ENCODE peak calls at places on chromosomes 13 and 19, in six cellular contexts. R is colonic mucosa; V is B cell; K is left lung; Y is dorsolateral prefrontal cortex; T is CD8-positive, alpha-beta T cell. W is an unnamed sample.

GRCh38 chr13:43227721-43228120 is 204.3 kb downstream of the DNAJC15 start:
- DNase-seq in Y (peak; percentile 51), K (no peak), R (no peak), V (no peak), T (no peak), W (no peak)

GRCh38 chr13:72437458-72437857 is 290.0 kb downstream of the MZT1 start:
- DNase-seq in K (no peak), R (no peak), V (no peak), T (no peak), Y (no peak), W (no peak)

GRCh38 chr19:37951816-37952210 is 44.8 kb downstream of the SIPA1L3 start:
- DNase-seq in K (no peak), Y (no peak), V (no peak), T (no peak), R (no peak), W (no peak)

GRCh38 chr13:112346173-112346898 is 29.8 kb upstream of the SPACA7 start:
- DNase-seq in T (no peak), V (no peak), Y (peak; percentile 12), K (no peak), R (no peak), W (no peak)

GRCh38 chr13:77896536-77896935 is 22.1 kb downstream of the EDNRB start:
- DNase-seq in V (no peak), T (no peak), R (no peak), K (no peak), Y (no peak), W (no peak)

GRCh38 chr19:30228113-30228725 is 144.0 kb upstream of the ZNF536 start:
- DNase-seq in R (no peak), T (no peak), V (no peak), K (no peak), Y (no peak), W (no peak)

GRCh38 chr13:95083758-95084157 is 217.5 kb downstream of the ABCC4 start:
- DNase-seq in K (no peak), R (no peak), T (no peak), V (no peak), Y (no peak), W (no peak)

GRCh38 chr19:2631213-2631821 is 71.2 kb downstream of the GNG7 start:
- DNase-seq in R (no peak), K (no peak), Y (no peak), T (no peak), V (no peak), W (no peak)

GRCh38 chr19:50377051-50377441 is 789 bp downstream of the NR1H2 start:
- DNase-seq in R (peak; percentile 65), Y (no peak), K (no peak), V (peak; percentile 46), T (peak; percentile 61), W (no peak)

GRCh38 chr13:36915106-36915505 is 4.9 kb downstream of the SMAD9 start:
- DNase-seq in K (no peak), T (no peak), Y (no peak), V (no peak), R (no peak), W (no peak)

GRCh38 chr13:29566206-29566605 is 29.3 kb downstream of the SLC7A1 start:
- DNase-seq in Y (no peak), T (no peak), K (no peak), R (no peak), V (no peak), W (no peak)

GRCh38 chr13:53138369-53139036 is 109.9 kb downstream of the OLFM4 start:
- DNase-seq in Y (no peak), R (no peak), T (no peak), V (no peak), K (no peak), W (no peak)

GRCh38 chr13:19864018-19864338 is 529 bp upstream of the ZMYM5 start:
- DNase-seq in T (peak; percentile 83), Y (no peak), K (no peak), R (peak; percentile 72), V (peak; percentile 72), W (peak; percentile 71)

GRCh38 chr19:34994643-34995471 is 5.3 kb upstream of the GRAMD1A start:
- DNase-seq in R (peak; percentile 86), T (no peak), K (peak; percentile 79), V (no peak), Y (no peak), W (no peak)

GRCh38 chr19:45280471-45280961 is 29.4 kb downstream of the MARK4 start:
- DNase-seq in T (no peak), Y (no peak), R (no peak), K (no peak), V (no peak), W (peak; percentile 27)

GRCh38 chr19:2739602-2740313 is at the start of gene SLC39A3:
- DNase-seq in K (peak; percentile 94), V (peak; percentile 99), R (peak; percentile 100), Y (peak; percentile 98), T (peak; percentile 99), W (peak; percentile 100)

GRCh38 chr19:56105090-56105701 is 15.9 kb downstream of the ZNF787 start:
- DNase-seq in R (peak; percentile 92), Y (peak; percentile 73), T (peak; percentile 67), V (peak; percentile 62), K (peak; percentile 93), W (peak; percentile 68)
- TF ChIP-seq CTCF in R (peak; percentile 69), Y (peak; percentile 60), T (peak; percentile 68), V (peak; percentile 74), K (peak; percentile 75), W (peak; percentile 77)

GRCh38 chr19:51830263-51830662 is 35.3 kb downstream of the FPR3 start:
- DNase-seq in R (no peak), K (no peak), Y (no peak), V (no peak), T (no peak), W (no peak)
- TF ChIP-seq CTCF in R (no peak), K (peak; percentile 48), Y (peak; percentile 23), V (no peak), T (no peak), W (no peak)

DNA sequence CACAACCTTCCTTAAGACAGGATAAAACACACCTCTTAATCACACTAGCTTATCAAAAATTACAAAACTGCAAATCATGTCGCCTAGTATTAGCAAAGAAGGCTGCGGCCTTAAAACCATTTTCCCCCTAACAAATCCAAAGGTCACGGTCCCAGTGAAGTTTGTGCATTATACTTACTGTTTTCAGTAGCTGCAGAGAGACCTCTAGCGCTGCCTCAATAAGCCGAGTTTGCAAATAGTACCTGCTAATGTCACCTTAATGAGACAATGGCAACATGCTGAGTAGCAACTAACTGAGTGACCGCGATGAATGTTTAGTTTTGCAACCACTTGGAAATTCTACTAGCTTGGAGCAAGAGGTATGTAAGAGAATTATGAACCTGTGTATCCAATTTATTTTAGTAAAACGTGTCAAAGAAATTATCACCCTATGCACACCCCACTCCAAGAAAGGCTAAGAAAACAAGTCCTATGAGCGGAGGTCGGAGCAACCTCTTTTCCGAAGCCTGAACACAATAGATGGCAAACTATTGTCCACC is 1.2 kb downstream of the KPNA3 start:
- DNase-seq in V (peak; percentile 43), K (no peak), Y (no peak), R (peak; percentile 58), T (no peak), W (peak; percentile 50)
- TF ChIP-seq CTCF in V (no peak), K (no peak), Y (no peak), R (no peak), T (no peak), W (peak; percentile 30)

GRCh38 chr19:58408152-58409009 is at the start of gene ZNF584:
- DNase-seq in R (peak; percentile 97), K (peak; percentile 98), V (peak; percentile 96), Y (peak; percentile 98), T (peak; percentile 94), W (peak; percentile 97)
- TF ChIP-seq CTCF in R (no peak), K (no peak), V (no peak), Y (peak; percentile 17), T (no peak), W (no peak)

DNA sequence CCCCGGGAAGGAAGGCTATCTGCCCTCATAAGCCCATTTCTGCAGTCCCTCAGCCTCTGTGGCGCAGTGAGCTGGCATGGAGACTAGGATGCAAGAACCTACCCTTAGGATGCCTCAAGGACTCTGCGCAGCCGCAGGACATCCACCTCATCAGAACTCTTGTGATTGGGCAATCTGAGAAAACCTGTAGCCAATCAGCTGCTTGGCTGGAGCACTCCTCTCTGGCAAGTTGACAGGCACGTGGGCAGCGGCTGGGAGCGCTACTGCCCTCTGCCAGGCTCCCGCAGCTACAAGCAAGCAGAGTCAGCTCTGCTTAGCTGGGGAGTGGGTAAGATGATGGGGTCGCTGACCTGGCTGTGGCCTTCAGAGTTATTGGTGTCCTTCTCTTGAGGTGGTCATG is 1.5 kb upstream of the ECSIT start:
- DNase-seq in Y (peak; percentile 95), T (no peak), K (peak; percentile 82), V (no peak), R (peak; percentile 79), W (peak; percentile 63)
- TF ChIP-seq CTCF in Y (peak; percentile 68), T (no peak), K (no peak), V (no peak), R (no peak), W (peak; percentile 13)

GRCh38 chr13:98482476-98483444 is 94.1 kb downstream of the STK24 start:
- DNase-seq in K (peak; percentile 87), R (peak; percentile 69), Y (no peak), T (no peak), V (no peak), W (peak; percentile 64)
- TF ChIP-seq CTCF in K (no peak), R (no peak), Y (peak; percentile 30), T (no peak), V (no peak), W (peak; percentile 43)

DNA sequence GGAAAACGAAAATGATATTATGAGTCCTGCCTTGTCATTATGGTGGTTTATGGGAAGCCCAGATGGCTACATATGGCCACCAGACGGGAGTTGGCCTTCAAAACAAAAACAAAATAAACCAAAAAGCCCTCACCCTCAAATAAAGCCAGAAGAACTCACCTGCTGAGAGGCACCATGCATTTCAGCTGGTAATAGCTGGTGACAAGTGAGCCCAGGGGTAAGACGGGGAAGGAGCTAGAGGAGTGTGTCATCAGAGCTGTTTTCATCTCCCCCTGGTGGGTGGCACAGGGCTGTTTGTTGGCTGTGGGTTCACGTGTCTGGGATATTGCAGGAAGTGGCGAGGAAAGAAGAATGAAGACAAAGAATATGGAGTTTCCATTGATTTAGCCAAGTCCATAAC is 152.9 kb downstream of the EFNB2 start:
- DNase-seq in Y (no peak), R (no peak), T (no peak), V (no peak), K (no peak), W (no peak)
- TF ChIP-seq CTCF in Y (no peak), R (no peak), T (no peak), V (no peak), K (no peak), W (no peak)